ENCODE peak calls at places on chromosomes 3 and 15, in six cellular contexts. A is neural crest cell, M is OCI-LY7, K is HFFc6, O is B cell, E is left ventricle myocardium inferior. T is an unnamed sample.

GRCh38 chr3:160473233-160473632 is 23.6 kb upstream of the TRIM59 start:
- DNase-seq in A (no peak), M (no peak), K (peak; percentile 86), O (no peak), E (no peak), T (no peak)

GRCh38 chr15:74723754-74724334 is 1.5 kb downstream of the CYP1A1 start:
- DNase-seq in A (no peak), M (peak; percentile 54), K (peak; percentile 8), O (no peak), E (no peak), T (peak; percentile 34)

GRCh38 chr3:15269091-15269989 is 63.0 kb downstream of the SH3BP5 start:
- DNase-seq in A (no peak), M (no peak), K (peak; percentile 98), O (peak; percentile 61), E (peak; percentile 86), T (peak; percentile 94)

GRCh38 chr3:151798476-151798875 is 15.4 kb upstream of the AADAC start:
- DNase-seq in A (no peak), M (no peak), K (no peak), O (no peak), E (no peak), T (no peak)

GRCh38 chr3:65968996-65969395 is 69.7 kb downstream of the MAGI1 start:
- DNase-seq in A (no peak), M (no peak), K (no peak), O (no peak), E (no peak), T (no peak)

GRCh38 chr3:196969001-196969659 is 497 bp upstream of the PIGZ start:
- DNase-seq in A (no peak), M (peak; percentile 36), K (no peak), O (peak; percentile 78), E (peak; percentile 32), T (peak; percentile 79)

GRCh38 chr15:68765602-68766368 is 54.9 kb downstream of the ANP32A start:
- DNase-seq in A (no peak), M (no peak), K (no peak), O (no peak), E (no peak), T (no peak)

GRCh38 chr3:196735751-196736150 is 3.9 kb upstream of the PAK2 start:
- DNase-seq in A (no peak), M (no peak), K (peak; percentile 39), O (no peak), E (no peak), T (no peak)

GRCh38 chr15:77870195-77871065 is 207.1 kb downstream of the TBC1D2B start:
- DNase-seq in A (peak; percentile 79), M (peak; percentile 46), K (peak; percentile 57), O (peak; percentile 62), E (peak; percentile 47), T (peak; percentile 65)

GRCh38 chr3:155032918-155033317 is 47.2 kb upstream of the MME start:
- DNase-seq in A (no peak), M (no peak), K (peak; percentile 26), O (no peak), E (no peak), T (no peak)

GRCh38 chr15:69031013-69032001 is 16.8 kb downstream of the NOX5 start:
- DNase-seq in A (peak; percentile 34), M (no peak), K (no peak), O (peak; percentile 45), E (peak; percentile 24), T (peak; percentile 6)

GRCh38 chr15:99454941-99455795 is 110.6 kb upstream of the MEF2A start:
- DNase-seq in A (no peak), M (no peak), K (peak; percentile 90), O (no peak), E (peak; percentile 91), T (no peak)

GRCh38 chr3:184864012-184864411 is 52.0 kb downstream of the VPS8 start:
- DNase-seq in A (no peak), M (no peak), K (no peak), O (no peak), E (no peak), T (no peak)

DNA sequence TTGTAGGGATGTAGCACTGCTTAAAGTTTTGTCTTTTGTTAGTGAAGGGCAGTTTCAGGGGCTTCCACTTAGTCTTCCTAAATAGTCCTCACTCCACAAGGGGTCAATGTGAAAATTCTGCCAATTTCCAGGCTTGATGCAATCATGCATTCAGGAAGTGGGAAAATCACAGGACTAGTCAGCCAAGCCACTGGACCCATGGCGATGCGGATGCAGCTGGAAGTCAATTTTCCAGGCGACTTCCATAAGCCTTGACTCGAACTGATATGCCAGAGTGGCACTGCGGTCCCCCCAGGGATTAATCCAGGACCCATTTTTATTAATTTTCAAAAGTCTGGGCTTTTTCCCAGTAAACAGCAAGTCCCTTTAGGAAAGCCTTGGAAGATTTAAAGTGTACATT is 26.1 kb downstream of the GBE1 start:
- DNase-seq in A (no peak), M (no peak), K (no peak), O (no peak), E (no peak), T (no peak)
- TF ChIP-seq CTCF in A (no peak), M (no peak), K (no peak), O (no peak), E (no peak), T (no peak)

GRCh38 chr3:3089017-3089416 is 21.2 kb downstream of the IL5RA start:
- DNase-seq in A (no peak), M (peak; percentile 79), K (no peak), O (peak; percentile 56), E (no peak), T (peak; percentile 79)
- TF ChIP-seq CTCF in A (no peak), M (peak; percentile 67), K (no peak), O (no peak), E (no peak), T (peak; percentile 24)

DNA sequence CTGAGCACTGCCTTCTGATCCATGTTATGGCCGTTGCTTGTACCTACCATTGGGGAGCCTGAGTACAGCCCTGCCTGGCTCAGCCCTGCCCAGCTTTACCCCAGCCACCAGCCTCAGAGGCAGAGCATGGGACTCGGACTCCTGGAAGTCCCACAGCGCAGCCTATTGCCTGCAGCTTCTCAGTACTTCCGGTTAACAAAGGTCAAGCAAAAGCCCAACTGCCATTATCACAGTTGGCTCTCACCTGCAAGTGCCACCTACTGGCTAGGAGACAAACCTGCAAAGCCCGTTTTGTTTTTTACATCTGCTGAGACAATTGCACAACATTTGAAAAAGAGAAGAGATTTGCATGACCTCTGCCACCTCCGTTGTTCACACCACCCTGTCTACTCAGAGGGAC is 1081.7 kb downstream of the NAALADL2 start:
- DNase-seq in A (no peak), M (peak; percentile 10), K (no peak), O (no peak), E (no peak), T (peak; percentile 46)
- TF ChIP-seq CTCF in A (peak; percentile 4), M (no peak), K (no peak), O (no peak), E (no peak), T (peak; percentile 45)

GRCh38 chr3:58025824-58026579 is 17.8 kb downstream of the FLNB start:
- DNase-seq in A (no peak), M (no peak), K (no peak), O (no peak), E (no peak), T (no peak)

GRCh38 chr3:58027704-58028317 is 19.6 kb downstream of the FLNB start:
- DNase-seq in A (no peak), M (no peak), K (no peak), O (no peak), E (no peak), T (no peak)

GRCh38 chr3:58025406-58025805 is 17.2 kb downstream of the FLNB start:
- DNase-seq in A (no peak), M (no peak), K (no peak), O (no peak), E (no peak), T (no peak)

GRCh38 chr3:58028902-58029301 is 20.7 kb downstream of the FLNB start:
- DNase-seq in A (no peak), M (no peak), K (no peak), O (no peak), E (no peak), T (no peak)

DNA sequence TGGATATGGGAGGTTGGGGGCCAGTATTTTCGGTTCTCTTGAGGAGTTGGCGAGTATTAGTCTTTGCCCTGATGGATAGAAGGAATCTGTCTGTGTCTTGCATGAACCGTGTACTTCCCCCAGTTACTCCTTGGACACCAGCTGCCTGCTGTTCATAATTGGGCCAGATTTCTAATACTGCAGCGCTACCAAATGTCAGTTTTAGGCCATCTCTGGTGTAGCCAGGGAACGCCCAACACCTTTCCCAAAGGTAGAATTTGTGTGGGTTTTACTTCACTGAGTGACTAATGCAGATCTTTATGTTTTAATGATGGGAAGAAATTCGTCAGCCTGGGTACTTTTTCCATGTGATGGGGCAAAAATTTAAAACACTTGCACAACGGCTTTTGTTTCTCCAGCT is 18.4 kb downstream of the FLNB start:
- DNase-seq in A (no peak), M (no peak), K (no peak), O (no peak), E (no peak), T (no peak)
- TF ChIP-seq CTCF in A (no peak), M (no peak), K (no peak), O (no peak), E (no peak), T (no peak)

DNA sequence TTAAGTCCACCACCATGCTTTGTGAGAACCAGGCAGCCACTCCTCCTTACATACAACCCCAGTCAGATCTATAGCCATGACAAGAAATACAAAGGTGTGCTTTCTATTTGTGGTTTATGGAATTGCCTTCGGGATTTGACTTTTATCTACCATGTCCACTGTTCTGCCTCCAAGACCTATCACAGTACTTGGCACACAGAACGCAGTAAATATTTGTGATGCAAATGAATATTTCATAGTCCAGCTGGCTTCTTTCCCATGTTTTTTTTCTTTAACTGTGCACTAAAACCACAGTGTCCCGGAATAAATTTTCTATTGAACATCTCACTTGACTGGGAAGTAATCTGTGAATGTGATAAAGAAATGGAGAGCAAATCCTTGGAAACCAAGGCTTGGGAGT is 314.7 kb downstream of the RORA start:
- DNase-seq in A (no peak), M (no peak), K (no peak), O (no peak), E (no peak), T (no peak)
- TF ChIP-seq CTCF in A (no peak), M (no peak), K (no peak), O (no peak), E (no peak), T (no peak)

GRCh38 chr15:80557441-80558234 is 137.5 kb upstream of the ABHD17C start:
- DNase-seq in A (no peak), M (no peak), K (no peak), O (no peak), E (no peak), T (no peak)

GRCh38 chr15:80550910-80551265 is 144.2 kb upstream of the ABHD17C start:
- DNase-seq in A (no peak), M (no peak), K (peak; percentile 18), O (no peak), E (no peak), T (no peak)

GRCh38 chr15:80556694-80557367 is 138.3 kb upstream of the ABHD17C start:
- DNase-seq in A (no peak), M (no peak), K (no peak), O (no peak), E (no peak), T (no peak)

GRCh38 chr15:80551348-80551747 is 143.8 kb upstream of the ABHD17C start:
- DNase-seq in A (no peak), M (no peak), K (no peak), O (no peak), E (no peak), T (no peak)

GRCh38 chr15:80554526-80554925 is 140.6 kb upstream of the ABHD17C start:
- DNase-seq in A (no peak), M (no peak), K (no peak), O (no peak), E (no peak), T (no peak)
- TF ChIP-seq CTCF in A (no peak), M (no peak), K (no peak), O (no peak), E (no peak), T (no peak)